ENCODE peak calls at places on chromosome 14, in six cellular contexts. O, Y, D, Z, V and B are unnamed samples.

GRCh38 chr14:37590096-37590809 is 4.8 kb downstream of the FOXA1 start:
- DNase-seq in O (no peak), Y (no peak), D (no peak), Z (no peak), V (no peak), B (no peak)

GRCh38 chr14:92540472-92541048 is 27.0 kb downstream of the RIN3 start:
- DNase-seq in O (peak), Y (peak), D (no peak), Z (no peak), V (no peak), B (peak)

GRCh38 chr14:105116451-105117256 is 51.4 kb upstream of the GPR132 start:
- DNase-seq in O (no peak), Y (no peak), D (no peak), Z (no peak), V (no peak), B (no peak)

GRCh38 chr14:70901218-70901772 is 6.0 kb upstream of the PCNX1 start:
- DNase-seq in O (no peak), Y (no peak), D (no peak), Z (no peak), V (no peak), B (no peak)

GRCh38 chr14:55605793-55606192 is 25.8 kb downstream of the KTN1 start:
- DNase-seq in O (peak), Y (no peak), D (no peak), Z (no peak), V (no peak), B (no peak)

GRCh38 chr14:41225433-41225832 is 381.2 kb upstream of the LRFN5 start:
- DNase-seq in O (no peak), Y (no peak), D (no peak), Z (no peak), V (no peak), B (no peak)

GRCh38 chr14:104392396-104393198 is 187.0 kb upstream of the C14orf180 start:
- DNase-seq in O (no peak), Y (no peak), D (no peak), Z (no peak), V (no peak), B (no peak)

GRCh38 chr14:24958271-24958670 is 91.7 kb downstream of the STXBP6 start:
- DNase-seq in O (no peak), Y (no peak), D (no peak), Z (no peak), V (no peak), B (no peak)

GRCh38 chr14:69013943-69014782 is 35.1 kb upstream of the ACTN1 start:
- DNase-seq in O (peak), Y (no peak), D (no peak), Z (no peak), V (no peak), B (no peak)

GRCh38 chr14:100543471-100544455 is 43.5 kb downstream of the BEGAIN start:
- DNase-seq in O (no peak), Y (no peak), D (no peak), Z (no peak), V (no peak), B (no peak)

GRCh38 chr14:68359862-68360552 is 432.9 kb downstream of the ZFP36L1 start:
- DNase-seq in O (peak), Y (peak), D (no peak), Z (no peak), V (no peak), B (no peak)

GRCh38 chr14:104680806-104681688 is 8.4 kb upstream of the INF2 start:
- DNase-seq in O (peak), Y (peak), D (no peak), Z (no peak), V (peak), B (peak)

GRCh38 chr14:56008160-56008559 is 110.1 kb upstream of the PELI2 start:
- DNase-seq in O (no peak), Y (no peak), D (no peak), Z (no peak), V (no peak), B (no peak)

GRCh38 chr14:68164723-68165122 is 345.1 kb downstream of the RAD51B start:
- DNase-seq in O (peak), Y (no peak), D (no peak), Z (no peak), V (no peak), B (no peak)

GRCh38 chr14:91394105-91395081 is 23.2 kb downstream of the CCDC88C start:
- DNase-seq in O (no peak), Y (no peak), D (no peak), Z (no peak), V (no peak), B (peak)

GRCh38 chr14:67199016-67199415 is 9.8 kb downstream of the GARIN2 start:
- DNase-seq in O (no peak), Y (no peak), D (no peak), Z (no peak), V (no peak), B (no peak)

GRCh38 chr14:54348923-54349615 is 47.7 kb upstream of the CDKN3 start:
- DNase-seq in O (no peak), Y (no peak), D (no peak), Z (no peak), V (no peak), B (no peak)

GRCh38 chr14:37655418-37655817 is 60.0 kb downstream of the TTC6 start:
- DNase-seq in O (peak), Y (no peak), D (no peak), Z (no peak), V (no peak), B (no peak)

GRCh38 chr14:101834387-101835165 is 73.1 kb downstream of the PPP2R5C start:
- DNase-seq in O (peak), Y (peak), D (no peak), Z (no peak), V (no peak), B (no peak)

GRCh38 chr14:74550071-74550470 is 56.5 kb downstream of the ISCA2 start:
- DNase-seq in O (no peak), Y (no peak), D (no peak), Z (no peak), V (no peak), B (no peak)

GRCh38 chr14:74551001-74551400 is 57.4 kb downstream of the ISCA2 start:
- DNase-seq in O (no peak), Y (no peak), D (no peak), Z (no peak), V (no peak), B (no peak)

GRCh38 chr14:74551903-74552371 is 58.4 kb downstream of the ISCA2 start:
- DNase-seq in O (no peak), Y (peak), D (no peak), Z (no peak), V (no peak), B (no peak)

GRCh38 chr14:74552623-74553022 is 59.1 kb downstream of the ISCA2 start:
- DNase-seq in O (no peak), Y (peak), D (no peak), Z (no peak), V (no peak), B (no peak)

DNA sequence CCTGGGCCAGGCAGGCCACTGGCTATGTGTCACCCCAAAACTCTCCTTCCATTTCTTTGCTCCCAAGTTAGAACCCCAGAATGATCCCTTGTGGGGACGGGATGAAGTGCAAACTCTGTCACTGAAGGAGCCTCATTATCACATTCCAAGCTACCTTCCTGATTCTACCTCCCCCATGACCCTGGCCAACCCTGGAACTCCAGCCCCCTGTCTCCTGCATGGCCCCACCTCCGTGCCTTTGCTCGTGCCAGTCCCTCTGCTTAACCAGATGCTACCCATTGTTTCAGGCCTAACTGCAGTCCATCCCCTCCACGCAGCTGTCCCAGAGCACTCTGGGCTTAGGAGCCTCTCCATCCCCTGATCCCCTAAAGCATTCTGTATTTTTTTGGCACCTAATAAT is 57.9 kb downstream of the ISCA2 start:
- DNase-seq in O (no peak), Y (no peak), D (no peak), Z (no peak), V (no peak), B (no peak)
- H3K27ac ChIP-seq in O (no peak), Y (no peak), D (no peak), Z (no peak), V (no peak), B (no peak)

GRCh38 chr14:95490127-95490526 is 26.3 kb downstream of the SYNE3 start:
- DNase-seq in O (no peak), Y (no peak), D (no peak), Z (no peak), V (no peak), B (no peak)
- H3K27ac ChIP-seq in O (no peak), Y (peak), D (no peak), Z (no peak), V (no peak), B (peak)

GRCh38 chr14:98877065-98877464 is 394.9 kb downstream of the BCL11B start:
- DNase-seq in O (no peak), Y (no peak), D (no peak), Z (no peak), V (no peak), B (no peak)
- H3K27ac ChIP-seq in O (no peak), Y (no peak), D (no peak), Z (no peak), V (no peak), B (no peak)

DNA sequence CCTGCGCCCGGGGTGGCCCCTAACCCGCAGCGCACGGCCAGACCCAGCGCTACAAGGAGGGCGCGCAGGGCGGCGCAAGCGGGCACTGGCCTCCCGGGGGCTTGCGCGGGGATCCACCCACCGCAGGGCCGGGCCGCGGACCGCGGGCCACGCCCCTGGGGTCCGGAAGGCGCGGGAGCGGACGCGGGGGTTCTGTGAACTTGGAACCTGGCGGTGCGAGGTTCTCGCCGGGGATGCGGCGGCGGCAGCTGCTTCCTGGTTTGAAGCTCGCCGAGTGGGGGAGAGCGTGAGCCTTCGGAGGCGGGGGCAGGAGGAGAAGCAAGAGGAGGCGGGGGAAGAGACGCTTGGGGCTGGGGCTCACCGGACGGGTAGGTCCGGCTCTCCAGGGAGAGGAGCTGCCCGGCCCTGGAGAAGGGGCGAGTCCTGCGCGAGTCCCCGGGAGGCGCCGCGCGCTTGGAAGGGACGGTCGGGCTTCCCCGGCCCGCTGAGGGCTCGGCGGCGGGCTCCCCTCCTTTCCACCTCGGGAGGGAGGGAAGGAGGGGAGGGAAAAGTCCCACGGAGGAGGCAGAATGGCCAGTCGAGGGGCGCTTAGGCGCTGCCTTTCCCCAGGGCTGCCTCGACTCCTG is at the start of gene PRKCH:
- DNase-seq in O (peak), Y (peak), D (peak), Z (peak), V (no peak), B (peak)
- H3K27ac ChIP-seq in O (peak), Y (no peak), D (peak), Z (peak), V (no peak), B (peak)

DNA sequence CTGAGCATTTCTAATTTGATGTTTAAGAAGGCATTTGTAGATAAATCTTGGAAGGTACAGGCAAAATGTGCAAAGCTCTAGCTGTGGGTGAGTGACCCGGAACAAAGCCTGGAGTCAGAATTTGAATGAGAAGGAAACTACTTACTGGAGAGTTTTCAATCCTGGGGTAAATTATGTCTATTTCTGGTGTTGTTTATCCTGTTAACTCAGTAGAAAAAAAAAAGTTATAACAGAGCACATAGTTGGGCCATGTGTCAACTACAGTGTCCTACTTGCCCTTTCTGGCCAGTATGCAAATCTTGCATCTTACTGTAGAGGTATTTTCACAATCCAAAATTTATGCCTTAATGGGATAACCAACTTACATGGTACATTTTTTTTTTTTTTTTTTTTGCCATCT is 182.3 kb downstream of the SYNE2 start:
- DNase-seq in O (no peak), Y (no peak), D (no peak), Z (no peak), V (no peak), B (no peak)
- H3K27ac ChIP-seq in O (no peak), Y (no peak), D (no peak), Z (no peak), V (no peak), B (no peak)

DNA sequence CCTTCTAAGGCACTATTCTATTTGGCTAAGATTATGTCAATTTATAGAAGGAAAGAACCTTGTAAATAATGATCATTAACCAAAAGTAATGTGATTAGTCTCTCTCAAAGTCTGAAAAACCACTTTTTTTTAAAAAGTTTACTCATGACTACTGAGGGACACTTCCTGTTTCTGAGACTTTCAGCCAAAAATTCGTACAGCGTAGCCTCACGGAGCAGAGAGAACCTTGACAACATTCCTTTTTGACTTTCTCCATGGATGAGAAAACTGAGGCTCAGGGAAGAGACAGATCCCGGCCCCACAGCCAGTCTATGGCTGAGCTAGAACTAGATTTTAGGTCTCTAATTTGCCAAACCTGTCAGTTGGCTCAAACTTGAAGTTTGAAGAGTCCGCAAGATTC is 68.2 kb downstream of the DAD1 start:
- DNase-seq in O (no peak), Y (no peak), D (no peak), Z (no peak), V (no peak), B (no peak)
- H3K27ac ChIP-seq in O (no peak), Y (no peak), D (peak), Z (peak), V (peak), B (peak)

GRCh38 chr14:36450550-36450949 is 69.5 kb downstream of the NKX2-1 start:
- DNase-seq in O (peak), Y (no peak), D (no peak), Z (no peak), V (no peak), B (no peak)
- H3K27ac ChIP-seq in O (no peak), Y (no peak), D (no peak), Z (no peak), V (no peak), B (no peak)